ENCODE peak calls at places on chromosomes 3 and 15, in nine cellular contexts. One of them, this sample, is unnamed.

GRCh38 chr15:33156021-33156420 is 38.5 kb downstream of the FMN1 start:
- DNase-seq in progenitor cell of endocrine pancreas: no peak
- DNase-seq in type B pancreatic cell: no peak
- DNase-seq in heart right ventricle: no peak
- DNase-seq in endothelial cell: no peak
- DNase-seq in CD8-positive, alpha-beta T cell: no peak
- DNase-seq in AG10803: no peak
- DNase-seq in sigmoid colon: no peak
- DNase-seq in right atrium auricular region: no peak
- DNase-seq in this sample: no peak

GRCh38 chr3:4986175-4986610 is 7.0 kb downstream of the BHLHE40 start:
- DNase-seq in progenitor cell of endocrine pancreas: no peak
- DNase-seq in type B pancreatic cell: no peak
- DNase-seq in heart right ventricle: no peak
- DNase-seq in endothelial cell: no peak
- DNase-seq in CD8-positive, alpha-beta T cell: no peak
- DNase-seq in AG10803: peak; percentile 36
- DNase-seq in sigmoid colon: no peak
- DNase-seq in right atrium auricular region: no peak
- DNase-seq in this sample: no peak

GRCh38 chr3:175956964-175957363 is 1097.8 kb downstream of the NAALADL2 start:
- DNase-seq in progenitor cell of endocrine pancreas: no peak
- DNase-seq in type B pancreatic cell: no peak
- DNase-seq in heart right ventricle: no peak
- DNase-seq in endothelial cell: peak; percentile 23
- DNase-seq in CD8-positive, alpha-beta T cell: no peak
- DNase-seq in AG10803: peak; percentile 6
- DNase-seq in sigmoid colon: no peak
- DNase-seq in right atrium auricular region: no peak
- DNase-seq in this sample: no peak

GRCh38 chr15:90483012-90483307 is 46.8 kb upstream of the CRTC3 start:
- DNase-seq in progenitor cell of endocrine pancreas: no peak
- DNase-seq in type B pancreatic cell: no peak
- DNase-seq in heart right ventricle: no peak
- DNase-seq in endothelial cell: no peak
- DNase-seq in CD8-positive, alpha-beta T cell: no peak
- DNase-seq in AG10803: no peak
- DNase-seq in sigmoid colon: no peak
- DNase-seq in right atrium auricular region: no peak
- DNase-seq in this sample: no peak

GRCh38 chr3:31581660-31582059 is 48.9 kb downstream of the STT3B start:
- DNase-seq in progenitor cell of endocrine pancreas: no peak
- DNase-seq in type B pancreatic cell: no peak
- DNase-seq in heart right ventricle: no peak
- DNase-seq in endothelial cell: no peak
- DNase-seq in CD8-positive, alpha-beta T cell: no peak
- DNase-seq in AG10803: peak; percentile 18
- DNase-seq in sigmoid colon: no peak
- DNase-seq in right atrium auricular region: no peak
- DNase-seq in this sample: peak; percentile 59

GRCh38 chr15:76976572-76977270 is 18.2 kb upstream of the PSTPIP1 start:
- DNase-seq in progenitor cell of endocrine pancreas: no peak
- DNase-seq in type B pancreatic cell: no peak
- DNase-seq in heart right ventricle: no peak
- DNase-seq in endothelial cell: no peak
- DNase-seq in CD8-positive, alpha-beta T cell: no peak
- DNase-seq in AG10803: no peak
- DNase-seq in sigmoid colon: no peak
- DNase-seq in right atrium auricular region: no peak
- DNase-seq in this sample: peak; percentile 9

GRCh38 chr3:48247401-48247807 is 6.5 kb downstream of the ZNF589 start:
- DNase-seq in progenitor cell of endocrine pancreas: no peak
- DNase-seq in type B pancreatic cell: no peak
- DNase-seq in heart right ventricle: no peak
- DNase-seq in endothelial cell: no peak
- DNase-seq in CD8-positive, alpha-beta T cell: no peak
- DNase-seq in AG10803: peak; percentile 74
- DNase-seq in sigmoid colon: peak; percentile 29
- DNase-seq in right atrium auricular region: no peak
- DNase-seq in this sample: peak; percentile 65

GRCh38 chr15:59885832-59886231 is 118.3 kb upstream of the FOXB1 start:
- DNase-seq in progenitor cell of endocrine pancreas: no peak
- DNase-seq in type B pancreatic cell: no peak
- DNase-seq in heart right ventricle: no peak
- DNase-seq in endothelial cell: peak; percentile 9
- DNase-seq in CD8-positive, alpha-beta T cell: no peak
- DNase-seq in AG10803: peak; percentile 31
- DNase-seq in sigmoid colon: no peak
- DNase-seq in right atrium auricular region: no peak
- DNase-seq in this sample: peak; percentile 31

GRCh38 chr3:33315826-33316225 is 38.6 kb downstream of the FBXL2 start:
- DNase-seq in progenitor cell of endocrine pancreas: no peak
- DNase-seq in type B pancreatic cell: no peak
- DNase-seq in heart right ventricle: no peak
- DNase-seq in endothelial cell: no peak
- DNase-seq in CD8-positive, alpha-beta T cell: no peak
- DNase-seq in AG10803: peak; percentile 24
- DNase-seq in sigmoid colon: no peak
- DNase-seq in right atrium auricular region: no peak
- DNase-seq in this sample: peak; percentile 69

GRCh38 chr15:35151381-35151780 is 66.3 kb upstream of the NANOGP8 start:
- DNase-seq in progenitor cell of endocrine pancreas: no peak
- DNase-seq in type B pancreatic cell: no peak
- DNase-seq in heart right ventricle: no peak
- DNase-seq in endothelial cell: no peak
- DNase-seq in CD8-positive, alpha-beta T cell: no peak
- DNase-seq in AG10803: no peak
- DNase-seq in sigmoid colon: no peak
- DNase-seq in right atrium auricular region: no peak
- DNase-seq in this sample: no peak

GRCh38 chr3:143330316-143330868 is 210.8 kb downstream of the CHST2 start:
- DNase-seq in progenitor cell of endocrine pancreas: no peak
- DNase-seq in type B pancreatic cell: no peak
- DNase-seq in heart right ventricle: no peak
- DNase-seq in endothelial cell: no peak
- DNase-seq in CD8-positive, alpha-beta T cell: no peak
- DNase-seq in AG10803: no peak
- DNase-seq in sigmoid colon: no peak
- DNase-seq in right atrium auricular region: no peak
- DNase-seq in this sample: no peak

GRCh38 chr3:105647047-105647446 is 221.8 kb downstream of the CBLB start:
- DNase-seq in progenitor cell of endocrine pancreas: no peak
- DNase-seq in type B pancreatic cell: no peak
- DNase-seq in heart right ventricle: no peak
- DNase-seq in endothelial cell: no peak
- DNase-seq in CD8-positive, alpha-beta T cell: no peak
- DNase-seq in AG10803: peak; percentile 86
- DNase-seq in sigmoid colon: no peak
- DNase-seq in right atrium auricular region: no peak
- DNase-seq in this sample: peak; percentile 96

GRCh38 chr3:136207741-136208140 is 11.6 kb upstream of the MSL2 start:
- DNase-seq in progenitor cell of endocrine pancreas: no peak
- DNase-seq in type B pancreatic cell: no peak
- DNase-seq in heart right ventricle: no peak
- DNase-seq in endothelial cell: no peak
- DNase-seq in CD8-positive, alpha-beta T cell: no peak
- DNase-seq in AG10803: no peak
- DNase-seq in sigmoid colon: no peak
- DNase-seq in right atrium auricular region: no peak
- DNase-seq in this sample: no peak

GRCh38 chr3:165786013-165786412 is 51.2 kb downstream of the BCHE start:
- DNase-seq in progenitor cell of endocrine pancreas: no peak
- DNase-seq in type B pancreatic cell: no peak
- DNase-seq in heart right ventricle: no peak
- DNase-seq in endothelial cell: no peak
- DNase-seq in CD8-positive, alpha-beta T cell: no peak
- DNase-seq in AG10803: no peak
- DNase-seq in sigmoid colon: no peak
- DNase-seq in right atrium auricular region: no peak
- DNase-seq in this sample: no peak

GRCh38 chr15:58517252-58517681 is 85.5 kb downstream of the LIPC start:
- DNase-seq in progenitor cell of endocrine pancreas: no peak
- DNase-seq in type B pancreatic cell: no peak
- DNase-seq in heart right ventricle: no peak
- DNase-seq in endothelial cell: no peak
- DNase-seq in CD8-positive, alpha-beta T cell: no peak
- DNase-seq in AG10803: no peak
- DNase-seq in sigmoid colon: no peak
- DNase-seq in right atrium auricular region: no peak
- DNase-seq in this sample: no peak

GRCh38 chr3:197926418-197926817 is 23.6 kb upstream of the RPL35A start:
- DNase-seq in progenitor cell of endocrine pancreas: no peak
- DNase-seq in type B pancreatic cell: no peak
- DNase-seq in heart right ventricle: no peak
- DNase-seq in endothelial cell: peak; percentile 20
- DNase-seq in CD8-positive, alpha-beta T cell: no peak
- DNase-seq in AG10803: no peak
- DNase-seq in sigmoid colon: no peak
- DNase-seq in right atrium auricular region: no peak
- DNase-seq in this sample: no peak

GRCh38 chr15:58267026-58267425 is 128.8 kb downstream of the AQP9 start:
- DNase-seq in progenitor cell of endocrine pancreas: no peak
- DNase-seq in type B pancreatic cell: no peak
- DNase-seq in heart right ventricle: no peak
- DNase-seq in endothelial cell: no peak
- DNase-seq in CD8-positive, alpha-beta T cell: no peak
- DNase-seq in AG10803: no peak
- DNase-seq in sigmoid colon: no peak
- DNase-seq in right atrium auricular region: no peak
- DNase-seq in this sample: no peak

GRCh38 chr15:48459571-48460461 is 128.6 kb downstream of the DUT start:
- DNase-seq in progenitor cell of endocrine pancreas: no peak
- DNase-seq in type B pancreatic cell: no peak
- DNase-seq in heart right ventricle: no peak
- DNase-seq in endothelial cell: no peak
- DNase-seq in CD8-positive, alpha-beta T cell: no peak
- DNase-seq in AG10803: peak; percentile 96
- DNase-seq in sigmoid colon: no peak
- DNase-seq in right atrium auricular region: no peak
- DNase-seq in this sample: peak; percentile 57

GRCh38 chr15:80856809-80857377 is 77.7 kb downstream of the CEMIP start:
- DNase-seq in progenitor cell of endocrine pancreas: no peak
- DNase-seq in type B pancreatic cell: no peak
- DNase-seq in heart right ventricle: peak; percentile 72
- DNase-seq in endothelial cell: no peak
- DNase-seq in CD8-positive, alpha-beta T cell: no peak
- DNase-seq in AG10803: peak; percentile 58
- DNase-seq in sigmoid colon: peak; percentile 82
- DNase-seq in right atrium auricular region: no peak
- DNase-seq in this sample: no peak

GRCh38 chr3:149377408-149378111 is at the start of gene TM4SF1:
- DNase-seq in progenitor cell of endocrine pancreas: no peak
- DNase-seq in type B pancreatic cell: no peak
- DNase-seq in heart right ventricle: peak; percentile 47
- DNase-seq in endothelial cell: no peak
- DNase-seq in CD8-positive, alpha-beta T cell: no peak
- DNase-seq in AG10803: peak; percentile 74
- DNase-seq in sigmoid colon: peak; percentile 62
- DNase-seq in right atrium auricular region: peak; percentile 85
- DNase-seq in this sample: peak; percentile 99

DNA sequence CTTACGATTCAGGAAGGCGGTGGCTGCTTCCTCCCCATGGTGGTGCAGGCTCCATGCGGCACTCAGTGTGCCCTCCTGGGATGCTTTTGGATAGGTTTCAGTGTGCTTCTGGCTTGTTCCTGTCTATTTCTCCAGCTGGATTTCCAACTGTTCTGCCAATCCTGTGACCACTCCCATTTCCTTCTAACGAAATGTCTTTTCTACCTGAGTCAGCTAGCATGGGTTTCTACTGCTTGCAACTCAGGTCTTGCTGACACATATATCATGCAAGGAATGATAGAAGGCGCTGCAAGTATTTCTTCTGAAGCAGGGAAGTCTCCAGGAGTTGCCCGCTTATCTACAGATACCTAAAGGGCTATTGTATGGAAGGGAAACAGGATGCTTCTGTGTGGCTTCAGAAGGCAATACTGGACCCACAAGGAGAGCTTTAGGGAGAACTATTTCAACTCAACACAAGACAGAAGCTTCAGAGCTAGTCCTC is 244.4 kb downstream of the OPA1 start:
- DNase-seq in progenitor cell of endocrine pancreas: no peak
- DNase-seq in type B pancreatic cell: no peak
- DNase-seq in heart right ventricle: no peak
- DNase-seq in endothelial cell: no peak
- DNase-seq in CD8-positive, alpha-beta T cell: no peak
- DNase-seq in AG10803: no peak
- DNase-seq in sigmoid colon: no peak
- DNase-seq in right atrium auricular region: no peak
- DNase-seq in this sample: no peak
- TF ChIP-seq CTCF in progenitor cell of endocrine pancreas: no peak
- TF ChIP-seq CTCF in type B pancreatic cell: no peak
- TF ChIP-seq CTCF in heart right ventricle: no peak
- TF ChIP-seq CTCF in endothelial cell: no peak
- TF ChIP-seq CTCF in CD8-positive, alpha-beta T cell: no peak
- TF ChIP-seq CTCF in AG10803: no peak
- TF ChIP-seq CTCF in sigmoid colon: no peak
- TF ChIP-seq CTCF in right atrium auricular region: no peak
- TF ChIP-seq CTCF in this sample: no peak

GRCh38 chr3:128094295-128095151 is 29.1 kb downstream of the RUVBL1 start:
- DNase-seq in progenitor cell of endocrine pancreas: no peak
- DNase-seq in type B pancreatic cell: no peak
- DNase-seq in heart right ventricle: no peak
- DNase-seq in endothelial cell: no peak
- DNase-seq in CD8-positive, alpha-beta T cell: no peak
- DNase-seq in AG10803: no peak
- DNase-seq in sigmoid colon: no peak
- DNase-seq in right atrium auricular region: no peak
- DNase-seq in this sample: peak; percentile 45
- TF ChIP-seq CTCF in progenitor cell of endocrine pancreas: no peak
- TF ChIP-seq CTCF in type B pancreatic cell: no peak
- TF ChIP-seq CTCF in heart right ventricle: no peak
- TF ChIP-seq CTCF in endothelial cell: no peak
- TF ChIP-seq CTCF in CD8-positive, alpha-beta T cell: no peak
- TF ChIP-seq CTCF in AG10803: no peak
- TF ChIP-seq CTCF in sigmoid colon: no peak
- TF ChIP-seq CTCF in right atrium auricular region: no peak
- TF ChIP-seq CTCF in this sample: no peak

GRCh38 chr3:129195731-129196256 is 12.1 kb upstream of the CNBP start:
- DNase-seq in progenitor cell of endocrine pancreas: no peak
- DNase-seq in type B pancreatic cell: no peak
- DNase-seq in heart right ventricle: no peak
- DNase-seq in endothelial cell: no peak
- DNase-seq in CD8-positive, alpha-beta T cell: no peak
- DNase-seq in AG10803: peak; percentile 95
- DNase-seq in sigmoid colon: peak; percentile 88
- DNase-seq in right atrium auricular region: peak; percentile 88
- DNase-seq in this sample: peak; percentile 97
- TF ChIP-seq CTCF in progenitor cell of endocrine pancreas: no peak
- TF ChIP-seq CTCF in type B pancreatic cell: no peak
- TF ChIP-seq CTCF in heart right ventricle: no peak
- TF ChIP-seq CTCF in endothelial cell: no peak
- TF ChIP-seq CTCF in CD8-positive, alpha-beta T cell: no peak
- TF ChIP-seq CTCF in AG10803: no peak
- TF ChIP-seq CTCF in sigmoid colon: no peak
- TF ChIP-seq CTCF in right atrium auricular region: no peak
- TF ChIP-seq CTCF in this sample: no peak

DNA sequence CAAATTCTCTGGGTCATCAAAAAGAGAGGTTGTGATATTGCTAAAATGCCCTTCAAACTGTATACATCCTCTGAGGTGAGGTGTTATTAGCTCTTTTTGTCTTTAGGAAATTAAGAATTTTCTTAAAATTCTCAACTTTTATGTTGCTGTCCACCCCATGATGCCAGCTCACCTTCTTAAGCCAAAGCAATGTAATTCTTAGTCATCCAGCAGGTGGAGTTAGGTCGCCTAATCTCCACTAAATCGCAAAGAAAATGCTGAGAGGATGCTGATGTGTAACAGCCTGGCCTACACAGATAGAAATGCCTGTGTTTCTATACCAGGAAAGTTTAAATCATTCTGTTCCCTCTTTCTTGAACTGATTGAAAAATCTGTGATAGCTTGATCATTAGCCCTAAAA is 770.2 kb upstream of the ALCAM start:
- DNase-seq in progenitor cell of endocrine pancreas: no peak
- DNase-seq in type B pancreatic cell: no peak
- DNase-seq in heart right ventricle: no peak
- DNase-seq in endothelial cell: peak; percentile 34
- DNase-seq in CD8-positive, alpha-beta T cell: no peak
- DNase-seq in AG10803: peak; percentile 37
- DNase-seq in sigmoid colon: no peak
- DNase-seq in right atrium auricular region: no peak
- DNase-seq in this sample: peak; percentile 74
- TF ChIP-seq CTCF in progenitor cell of endocrine pancreas: peak; percentile 66
- TF ChIP-seq CTCF in type B pancreatic cell: peak; percentile 77
- TF ChIP-seq CTCF in heart right ventricle: peak; percentile 34
- TF ChIP-seq CTCF in endothelial cell: peak; percentile 66
- TF ChIP-seq CTCF in CD8-positive, alpha-beta T cell: peak; percentile 17
- TF ChIP-seq CTCF in AG10803: peak; percentile 50
- TF ChIP-seq CTCF in sigmoid colon: no peak
- TF ChIP-seq CTCF in right atrium auricular region: no peak
- TF ChIP-seq CTCF in this sample: peak; percentile 43

This sample was measured in cardiac fibroblast.